ENCODE peak calls at places on chromosomes 6 and 20, in seven cellular contexts. N is endothelial cell, P is cardiac muscle cell, X is left ventricle myocardium inferior, Y is Panc1, D is progenitor cell of endocrine pancreas, F is IMR-90. R is an unnamed sample.

GRCh38 chr6:10583509-10583908 is 62.4 kb downstream of the GCNT2 start:
- DNase-seq in F (no peak), N (peak; percentile 25), X (no peak), P (no peak), D (no peak), Y (no peak), R (no peak)

GRCh38 chr6:83403191-83403590 is 27.7 kb downstream of the ME1 start:
- DNase-seq in N (no peak), F (no peak), Y (no peak), X (no peak), P (no peak), D (no peak), R (no peak)

GRCh38 chr6:54646551-54647300 is 199.8 kb upstream of the FAM83B start:
- DNase-seq in X (no peak), Y (no peak), F (no peak), D (no peak), P (peak; percentile 32), N (no peak), R (no peak)

GRCh38 chr20:23622839-23623343 is 14.9 kb downstream of the CST3 start:
- DNase-seq in N (no peak), P (peak; percentile 97), Y (peak; percentile 41), X (peak; percentile 72), F (peak; percentile 77), D (no peak), R (peak; percentile 58)

GRCh38 chr6:11682525-11682924 is 96.1 kb downstream of the ADTRP start:
- DNase-seq in F (peak; percentile 10), X (no peak), Y (no peak), D (no peak), P (no peak), N (no peak), R (no peak)

GRCh38 chr6:36735110-36735971 is 37.7 kb downstream of the RAB44 start:
- DNase-seq in X (peak; percentile 87), Y (no peak), N (no peak), D (no peak), P (peak; percentile 94), F (peak; percentile 76), R (peak; percentile 46)

GRCh38 chr6:55492259-55492658 is 86.7 kb downstream of the HMGCLL1 start:
- DNase-seq in N (no peak), Y (no peak), F (no peak), P (no peak), D (no peak), X (no peak), R (no peak)

GRCh38 chr20:884983-885952 is 30.9 kb downstream of the ANGPT4 start:
- DNase-seq in F (peak; percentile 26), Y (no peak), P (peak; percentile 76), N (peak; percentile 76), D (peak; percentile 54), X (peak; percentile 57), R (no peak)

GRCh38 chr6:44475779-44476434 is 88.4 kb downstream of the CDC5L start:
- DNase-seq in F (peak; percentile 65), Y (no peak), X (peak; percentile 76), D (peak; percentile 86), P (peak; percentile 87), N (peak; percentile 91), R (peak; percentile 54)

GRCh38 chr20:24032412-24032898 is 43.9 kb upstream of the GGTLC1 start:
- DNase-seq in Y (no peak), F (no peak), X (no peak), D (no peak), P (no peak), N (no peak), R (no peak)

DNA sequence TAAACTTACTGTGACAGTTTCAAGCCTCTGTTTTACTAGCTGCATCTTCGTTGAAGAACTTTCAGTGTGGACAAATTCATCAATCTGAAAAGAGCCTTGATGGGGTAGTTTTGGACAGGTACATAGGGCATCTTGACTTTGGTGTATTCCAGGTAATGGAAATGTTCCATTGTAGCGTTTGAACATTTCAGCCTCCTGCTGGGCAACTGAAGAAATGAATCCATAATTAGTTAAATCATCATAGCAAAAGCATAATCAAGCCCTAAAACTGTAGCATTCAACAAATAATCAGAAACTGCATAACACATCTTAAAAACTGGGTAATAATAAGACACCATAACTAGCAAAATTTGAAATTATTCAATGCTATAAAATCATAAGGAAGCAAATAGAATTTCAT is 86.2 kb downstream of the AHI1 start:
- DNase-seq in N (no peak), P (no peak), D (no peak), Y (no peak), F (no peak), X (no peak), R (no peak)
- TF ChIP-seq CTCF in N (peak; percentile 64), P (peak; percentile 28), D (peak; percentile 42), Y (peak; percentile 37), F (peak; percentile 24), X (no peak), R (no peak)

GRCh38 chr6:104789770-104790190 is 69.9 kb downstream of the HACE1 start:
- DNase-seq in D (no peak), F (peak; percentile 55), P (peak; percentile 77), Y (peak; percentile 22), X (no peak), N (no peak), R (no peak)
- TF ChIP-seq CTCF in D (peak; percentile 53), F (peak; percentile 27), P (peak; percentile 30), Y (peak; percentile 63), X (peak; percentile 45), N (peak; percentile 22), R (no peak)

GRCh38 chr6:119720160-119720559 is 370.6 kb upstream of the MAN1A1 start:
- DNase-seq in F (peak; percentile 1), Y (no peak), N (no peak), D (no peak), P (peak; percentile 9), X (no peak), R (no peak)
- TF ChIP-seq CTCF in F (no peak), Y (peak; percentile 5), N (peak; percentile 56), D (peak; percentile 38), P (no peak), X (no peak), R (no peak)

GRCh38 chr20:63187338-63188158 is 28.4 kb downstream of the YTHDF1 start:
- DNase-seq in Y (no peak), D (no peak), F (no peak), N (no peak), P (no peak), X (no peak), R (no peak)

GRCh38 chr20:63186084-63186483 is 29.8 kb downstream of the YTHDF1 start:
- DNase-seq in X (no peak), P (no peak), N (no peak), D (no peak), F (no peak), Y (no peak), R (no peak)

GRCh38 chr20:63185215-63185796 is 30.6 kb downstream of the YTHDF1 start:
- DNase-seq in Y (no peak), D (no peak), N (no peak), X (no peak), P (no peak), F (no peak), R (no peak)

GRCh38 chr20:63188159-63188442 is 27.8 kb downstream of the YTHDF1 start:
- DNase-seq in Y (no peak), F (no peak), X (no peak), N (no peak), D (no peak), P (no peak), R (no peak)

DNA sequence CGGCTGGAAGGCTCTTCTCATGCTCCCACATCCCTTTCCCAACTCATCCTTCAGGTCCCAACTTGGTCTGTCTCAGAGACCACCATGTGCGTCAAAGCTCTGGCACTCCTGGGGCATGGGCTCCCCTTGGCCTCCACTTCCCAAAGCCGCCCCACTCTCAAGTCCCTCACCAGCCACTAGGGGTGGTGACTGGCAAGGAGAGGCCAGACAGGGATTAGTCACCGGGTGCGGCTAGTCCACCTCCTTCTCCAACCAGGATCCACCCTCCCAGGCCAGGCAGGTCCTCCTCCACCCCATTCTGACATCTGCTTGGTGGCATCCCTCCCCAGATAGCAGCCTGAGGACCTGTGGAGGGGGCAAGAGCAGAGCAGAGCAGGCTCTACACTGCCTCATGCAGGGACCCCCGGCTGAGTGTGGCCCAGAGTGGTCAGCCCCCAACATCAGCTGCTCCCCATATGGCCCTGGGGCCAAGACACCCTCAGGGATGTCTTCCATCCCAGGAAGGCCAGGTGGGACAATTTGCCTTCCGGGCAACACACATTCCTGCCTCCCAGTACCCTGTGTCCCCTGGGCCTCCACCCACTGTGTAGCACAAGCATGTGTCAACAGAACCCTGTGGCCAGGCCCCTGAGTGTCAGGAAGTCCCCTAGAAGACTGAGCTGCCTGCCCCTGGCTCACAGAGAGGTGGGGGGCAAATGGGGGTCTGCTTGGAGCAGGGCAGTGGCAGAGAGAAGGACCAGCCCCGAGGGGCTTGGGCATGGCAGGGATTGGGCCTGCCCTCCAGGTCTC is 29.2 kb downstream of the YTHDF1 start:
- DNase-seq in F (no peak), N (no peak), D (no peak), X (no peak), P (no peak), Y (no peak), R (no peak)
- TF ChIP-seq CTCF in F (no peak), N (no peak), D (no peak), X (no peak), P (peak; percentile 4), Y (no peak), R (no peak)

GRCh38 chr20:63819224-63819917 is 11.7 kb downstream of the ZBTB46 start:
- DNase-seq in X (peak; percentile 44), F (peak; percentile 45), P (peak; percentile 42), D (no peak), N (no peak), Y (no peak), R (no peak)

GRCh38 chr20:63811491-63811875 is 19.6 kb downstream of the ZBTB46 start:
- DNase-seq in N (no peak), Y (no peak), D (no peak), F (no peak), P (no peak), X (no peak), R (no peak)

GRCh38 chr20:63814833-63815612 is 16.0 kb downstream of the ZBTB46 start:
- DNase-seq in F (no peak), D (no peak), X (no peak), P (no peak), N (no peak), Y (no peak), R (no peak)

GRCh38 chr20:63815869-63816268 is 15.2 kb downstream of the ZBTB46 start:
- DNase-seq in P (no peak), D (no peak), X (no peak), F (no peak), N (no peak), Y (no peak), R (no peak)

GRCh38 chr20:63815613-63815862 is 15.5 kb downstream of the ZBTB46 start:
- DNase-seq in N (no peak), Y (no peak), P (no peak), D (no peak), X (no peak), F (no peak), R (no peak)
- TF ChIP-seq CTCF in N (no peak), Y (no peak), P (no peak), D (no peak), X (no peak), F (no peak), R (no peak)

GRCh38 chr6:118963003-118963402 is 28.0 kb upstream of the MCM9 start:
- DNase-seq in F (peak; percentile 10), D (no peak), Y (no peak), P (peak; percentile 25), X (no peak), N (no peak), R (no peak)
- TF ChIP-seq CTCF in F (peak; percentile 33), D (peak; percentile 33), Y (no peak), P (peak; percentile 40), X (peak; percentile 49), N (no peak), R (no peak)